ENCODE peak calls at places on chromosomes 3 and 15, in four cellular contexts. One of them, this sample, is unnamed.

GRCh38 chr3:188860147-188860546 is 311.6 kb upstream of the TPRG1 start:
- DNase-seq in transverse colon: no peak
- DNase-seq in sigmoid colon: no peak
- DNase-seq in spleen: no peak
- DNase-seq in this sample: no peak

GRCh38 chr15:52258461-52258860 is 37.1 kb downstream of the MYO5C start:
- DNase-seq in transverse colon: no peak
- DNase-seq in sigmoid colon: no peak
- DNase-seq in spleen: no peak
- DNase-seq in this sample: no peak

GRCh38 chr3:70261283-70261682 is 51.2 kb downstream of the MDFIC2 start:
- DNase-seq in transverse colon: no peak
- DNase-seq in sigmoid colon: no peak
- DNase-seq in spleen: no peak
- DNase-seq in this sample: no peak

GRCh38 chr3:185200639-185201038 is 47.8 kb upstream of the C3orf70 start:
- DNase-seq in transverse colon: no peak
- DNase-seq in sigmoid colon: no peak
- DNase-seq in spleen: no peak
- DNase-seq in this sample: no peak

GRCh38 chr15:44811347-44811746 is 75.0 kb downstream of the TRIM69 start:
- DNase-seq in transverse colon: peak
- DNase-seq in sigmoid colon: no peak
- DNase-seq in spleen: no peak
- DNase-seq in this sample: no peak

GRCh38 chr3:45906681-45907220 is 20.4 kb downstream of the CCR9 start:
- DNase-seq in transverse colon: no peak
- DNase-seq in sigmoid colon: no peak
- DNase-seq in spleen: no peak
- DNase-seq in this sample: no peak

GRCh38 chr3:184154909-184155643 is at the start of gene DVL3:
- DNase-seq in transverse colon: peak
- DNase-seq in sigmoid colon: peak
- DNase-seq in spleen: peak
- DNase-seq in this sample: peak

GRCh38 chr15:34217587-34218225 is 7.1 kb upstream of the EMC4 start:
- DNase-seq in transverse colon: no peak
- DNase-seq in sigmoid colon: no peak
- DNase-seq in spleen: no peak
- DNase-seq in this sample: no peak

GRCh38 chr15:40322531-40323238 is 807 bp upstream of the INAFM2 start:
- DNase-seq in transverse colon: peak
- DNase-seq in sigmoid colon: peak
- DNase-seq in spleen: no peak
- DNase-seq in this sample: no peak

GRCh38 chr3:196666001-196666867 is 26.7 kb downstream of the NRROS start:
- DNase-seq in transverse colon: no peak
- DNase-seq in sigmoid colon: no peak
- DNase-seq in spleen: no peak
- DNase-seq in this sample: no peak

GRCh38 chr3:115975353-115975752 is 352.0 kb downstream of the GAP43 start:
- DNase-seq in transverse colon: no peak
- DNase-seq in sigmoid colon: no peak
- DNase-seq in spleen: no peak
- DNase-seq in this sample: no peak

GRCh38 chr15:51051776-51052175 is 42.9 kb downstream of the TNFAIP8L3 start:
- DNase-seq in transverse colon: peak
- DNase-seq in sigmoid colon: no peak
- DNase-seq in spleen: no peak
- DNase-seq in this sample: no peak

GRCh38 chr15:82093774-82094211 is 48.0 kb upstream of the MEX3B start:
- DNase-seq in transverse colon: no peak
- DNase-seq in sigmoid colon: no peak
- DNase-seq in spleen: no peak
- DNase-seq in this sample: no peak

GRCh38 chr3:1532935-1533606 is 440.2 kb downstream of the CNTN6 start:
- DNase-seq in transverse colon: no peak
- DNase-seq in sigmoid colon: no peak
- DNase-seq in spleen: no peak
- DNase-seq in this sample: no peak

GRCh38 chr15:25366058-25366457 is 72.8 kb downstream of the UBE3A start:
- DNase-seq in transverse colon: no peak
- DNase-seq in sigmoid colon: no peak
- DNase-seq in spleen: no peak
- DNase-seq in this sample: no peak
- H3K4me3 ChIP-seq in transverse colon: no peak
- H3K4me3 ChIP-seq in sigmoid colon: no peak
- H3K4me3 ChIP-seq in spleen: no peak
- H3K4me3 ChIP-seq in this sample: no peak

GRCh38 chr3:49601358-49602048 is 47.2 kb downstream of the BSN start:
- DNase-seq in transverse colon: no peak
- DNase-seq in sigmoid colon: no peak
- DNase-seq in spleen: no peak
- DNase-seq in this sample: no peak
- TF ChIP-seq POLR2AphosphoS5 in transverse colon: no peak
- TF ChIP-seq POLR2AphosphoS5 in sigmoid colon: no peak
- TF ChIP-seq POLR2AphosphoS5 in spleen: no peak
- TF ChIP-seq POLR2AphosphoS5 in this sample: no peak

DNA sequence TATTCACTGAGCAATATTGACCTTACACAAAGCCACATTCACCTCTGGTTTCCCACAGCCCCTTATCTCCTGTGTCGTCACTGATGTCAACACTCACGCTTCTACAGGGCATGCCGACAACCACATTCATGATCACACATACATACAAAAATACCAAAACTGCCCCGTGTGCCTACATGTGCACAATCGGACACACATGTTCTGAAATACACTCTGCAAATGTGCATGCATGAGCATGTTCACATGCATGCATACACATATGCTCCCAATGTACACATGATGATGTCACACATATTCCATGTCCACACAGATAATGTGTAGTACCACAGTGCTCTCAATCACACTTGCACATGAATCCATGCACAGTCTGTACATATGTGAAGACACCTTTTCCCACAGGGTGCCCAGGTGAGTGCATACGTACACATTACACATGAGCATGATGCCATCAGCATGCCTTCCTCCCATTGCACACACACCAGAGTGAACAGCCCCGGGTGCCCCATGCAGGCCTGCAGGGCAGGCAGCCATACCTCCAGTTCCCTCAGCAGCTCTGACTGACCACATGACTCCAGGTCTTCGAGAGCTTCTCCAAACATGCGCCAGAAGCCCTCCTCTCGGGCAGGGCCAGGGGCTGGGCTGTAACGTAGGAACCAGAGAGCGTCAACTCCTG is 37.0 kb downstream of the GRIP2 start:
- DNase-seq in transverse colon: no peak
- DNase-seq in sigmoid colon: no peak
- DNase-seq in spleen: no peak
- DNase-seq in this sample: no peak
- H3K4me3 ChIP-seq in transverse colon: no peak
- H3K4me3 ChIP-seq in sigmoid colon: no peak
- H3K4me3 ChIP-seq in spleen: no peak
- H3K4me3 ChIP-seq in this sample: no peak

GRCh38 chr15:74613953-74614743 is 1.5 kb upstream of the CLK3 start:
- DNase-seq in transverse colon: no peak
- DNase-seq in sigmoid colon: no peak
- DNase-seq in spleen: no peak
- DNase-seq in this sample: no peak

GRCh38 chr15:74614744-74615312 is 808 bp upstream of the CLK3 start:
- DNase-seq in transverse colon: peak
- DNase-seq in sigmoid colon: peak
- DNase-seq in spleen: peak
- DNase-seq in this sample: peak

GRCh38 chr15:74616996-74617395 is 1.4 kb downstream of the CLK3 start:
- DNase-seq in transverse colon: no peak
- DNase-seq in sigmoid colon: no peak
- DNase-seq in spleen: no peak
- DNase-seq in this sample: no peak

GRCh38 chr15:74615313-74616019 is at the start of gene CLK3:
- DNase-seq in transverse colon: peak
- DNase-seq in sigmoid colon: peak
- DNase-seq in spleen: peak
- DNase-seq in this sample: peak

DNA sequence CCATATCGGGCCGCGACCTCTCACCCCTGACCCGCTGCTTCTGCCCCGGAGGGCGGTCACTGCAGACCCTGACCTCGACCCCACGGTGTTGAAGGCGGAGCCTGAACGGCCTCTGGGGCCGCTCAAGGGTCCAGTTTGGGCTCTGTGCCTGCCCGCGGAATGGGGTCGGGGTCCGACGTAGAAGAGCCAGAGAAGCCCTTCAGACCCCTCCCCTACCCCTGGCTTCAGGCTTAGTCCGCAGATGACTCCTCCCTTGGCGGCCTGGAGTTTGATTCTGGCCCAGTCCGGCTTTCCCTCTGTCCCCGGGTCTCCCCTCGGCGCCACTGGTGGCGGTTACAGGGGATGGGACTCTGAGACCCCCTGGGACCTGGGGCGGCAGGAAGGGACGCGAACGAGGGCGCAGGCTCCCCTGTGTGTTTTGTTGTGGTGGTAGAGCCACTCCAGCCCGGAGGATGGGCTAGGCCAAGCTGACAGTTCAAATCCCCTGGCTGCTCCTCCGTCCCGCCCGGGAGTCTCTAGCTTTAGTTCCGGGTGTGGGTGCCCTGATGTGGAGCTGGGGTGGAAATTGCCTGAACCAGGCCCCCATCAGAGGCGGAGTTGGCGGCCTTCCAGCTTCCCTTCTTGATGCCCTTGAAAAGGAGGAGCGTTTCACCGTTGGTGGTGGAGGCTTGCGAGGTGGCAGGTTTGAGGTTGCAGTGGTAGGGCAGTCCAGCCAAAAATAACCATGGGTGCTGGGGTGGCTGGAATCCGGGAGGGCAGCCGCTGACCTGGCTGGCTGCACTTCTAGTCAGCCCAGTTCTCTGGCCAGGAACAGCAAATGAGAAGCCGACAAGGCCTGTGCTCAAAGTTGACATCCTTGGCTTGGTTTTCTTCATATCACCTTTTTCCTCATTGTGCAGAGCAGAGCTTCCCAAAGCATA is 644 bp downstream of the CLK3 start:
- DNase-seq in transverse colon: peak
- DNase-seq in sigmoid colon: peak
- DNase-seq in spleen: peak
- DNase-seq in this sample: peak
- TF ChIP-seq POLR2AphosphoS5 in transverse colon: peak
- TF ChIP-seq POLR2AphosphoS5 in sigmoid colon: no peak
- TF ChIP-seq POLR2AphosphoS5 in spleen: peak
- TF ChIP-seq POLR2AphosphoS5 in this sample: peak

GRCh38 chr3:13650210-13651056 is 101.5 kb downstream of the FBLN2 start:
- DNase-seq in transverse colon: peak
- DNase-seq in sigmoid colon: peak
- DNase-seq in spleen: peak
- DNase-seq in this sample: peak
- H3K4me3 ChIP-seq in transverse colon: no peak
- H3K4me3 ChIP-seq in sigmoid colon: no peak
- H3K4me3 ChIP-seq in spleen: no peak
- H3K4me3 ChIP-seq in this sample: no peak

GRCh38 chr3:5181479-5182141 is 5.9 kb upstream of the EDEM1 start:
- DNase-seq in transverse colon: no peak
- DNase-seq in sigmoid colon: no peak
- DNase-seq in spleen: no peak
- DNase-seq in this sample: no peak
- TF ChIP-seq POLR2AphosphoS5 in transverse colon: no peak
- TF ChIP-seq POLR2AphosphoS5 in sigmoid colon: no peak
- TF ChIP-seq POLR2AphosphoS5 in spleen: no peak
- TF ChIP-seq POLR2AphosphoS5 in this sample: no peak

GRCh38 chr3:82048711-82049110 is 287.3 kb upstream of the GBE1 start:
- DNase-seq in transverse colon: no peak
- DNase-seq in sigmoid colon: no peak
- DNase-seq in spleen: no peak
- DNase-seq in this sample: no peak
- H3K4me3 ChIP-seq in transverse colon: no peak
- H3K4me3 ChIP-seq in sigmoid colon: no peak
- H3K4me3 ChIP-seq in spleen: no peak
- H3K4me3 ChIP-seq in this sample: no peak

GRCh38 chr3:114624047-114624445 is 330.2 kb downstream of the TIGIT start:
- DNase-seq in transverse colon: peak
- DNase-seq in sigmoid colon: peak
- DNase-seq in spleen: no peak
- DNase-seq in this sample: no peak

GRCh38 chr3:114623420-114624046 is 329.7 kb downstream of the TIGIT start:
- DNase-seq in transverse colon: no peak
- DNase-seq in sigmoid colon: no peak
- DNase-seq in spleen: no peak
- DNase-seq in this sample: no peak

GRCh38 chr3:114622001-114622400 is 328.2 kb downstream of the TIGIT start:
- DNase-seq in transverse colon: no peak
- DNase-seq in sigmoid colon: no peak
- DNase-seq in spleen: no peak
- DNase-seq in this sample: no peak

GRCh38 chr3:114626751-114627150 is 332.9 kb downstream of the TIGIT start:
- DNase-seq in transverse colon: no peak
- DNase-seq in sigmoid colon: no peak
- DNase-seq in spleen: no peak
- DNase-seq in this sample: no peak

DNA sequence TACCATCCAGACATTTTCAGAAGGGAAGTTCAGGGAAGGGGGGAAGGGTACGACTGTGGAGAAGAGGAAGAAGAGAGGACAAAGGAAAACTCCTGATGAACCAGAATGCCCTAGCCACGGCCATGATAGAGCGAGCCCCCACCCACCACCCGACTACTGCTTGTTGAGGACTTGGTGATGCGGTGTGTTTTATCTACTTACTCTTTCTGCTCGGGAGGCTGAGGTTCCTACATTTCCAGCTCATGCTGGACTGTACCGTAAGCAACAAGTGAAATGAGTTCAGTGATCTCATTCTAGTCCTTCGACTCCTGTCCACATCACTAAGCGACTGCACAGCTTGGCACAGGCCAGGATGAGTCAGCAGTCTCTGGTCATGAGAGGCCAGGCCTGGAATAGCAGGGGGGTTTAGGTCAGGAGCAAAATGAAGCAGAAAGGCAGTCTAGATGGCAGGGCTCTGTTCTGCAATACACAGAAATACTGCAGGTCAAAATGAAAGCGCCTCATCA is 330.9 kb downstream of the TIGIT start:
- DNase-seq in transverse colon: peak
- DNase-seq in sigmoid colon: peak
- DNase-seq in spleen: peak
- DNase-seq in this sample: peak
- TF ChIP-seq POLR2AphosphoS5 in transverse colon: peak
- TF ChIP-seq POLR2AphosphoS5 in sigmoid colon: peak
- TF ChIP-seq POLR2AphosphoS5 in spleen: no peak
- TF ChIP-seq POLR2AphosphoS5 in this sample: peak

DNA sequence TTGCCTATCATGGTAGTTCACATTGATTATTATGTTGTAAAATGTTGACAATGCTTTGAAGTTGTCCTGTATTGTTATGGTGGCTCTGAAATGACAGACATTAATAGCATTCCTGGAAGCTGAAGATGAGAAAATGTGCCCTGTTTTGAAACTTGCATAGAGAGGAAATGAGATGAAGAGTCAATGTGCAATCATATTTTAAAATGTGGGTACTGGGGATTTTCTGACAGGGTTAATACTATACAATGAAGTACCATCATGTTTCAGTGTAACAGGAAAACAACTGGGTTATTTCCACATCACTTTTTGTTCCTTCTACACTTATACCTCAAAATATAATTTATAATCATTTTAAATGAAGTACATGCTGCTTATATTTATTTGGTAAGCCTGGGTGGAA is 2.9 kb downstream of the RBMS3 start:
- DNase-seq in transverse colon: no peak
- DNase-seq in sigmoid colon: no peak
- DNase-seq in spleen: no peak
- DNase-seq in this sample: no peak
- H3K4me3 ChIP-seq in transverse colon: peak
- H3K4me3 ChIP-seq in sigmoid colon: peak
- H3K4me3 ChIP-seq in spleen: peak
- H3K4me3 ChIP-seq in this sample: peak

GRCh38 chr3:72346526-72346926 is 501.7 kb downstream of the SHQ1 start:
- DNase-seq in transverse colon: no peak
- DNase-seq in sigmoid colon: peak
- DNase-seq in spleen: peak
- DNase-seq in this sample: no peak
- TF ChIP-seq POLR2AphosphoS5 in transverse colon: no peak
- TF ChIP-seq POLR2AphosphoS5 in sigmoid colon: no peak
- TF ChIP-seq POLR2AphosphoS5 in spleen: no peak
- TF ChIP-seq POLR2AphosphoS5 in this sample: peak